ENCODE peak calls at places on chromosomes 2 and 18, in four cellular contexts. N is K562, L is HepG2, M is SK-N-SH. S is an unnamed sample.
A peak's percentile ranks its signal among the peaks of the same experiment; 100 is the strongest.

GRCh38 chr2:101012706-101013181 is 10.7 kb downstream of the RPL31 start:
- DNase-seq in N (peak; percentile 28), L (peak; percentile 50), M (peak; percentile 45), S (peak; percentile 50)

GRCh38 chr2:204691911-204692510 is 146.7 kb downstream of the PARD3B start:
- DNase-seq in N (peak; percentile 27), L (peak; percentile 75), M (peak; percentile 34), S (peak; percentile 54)

GRCh38 chr2:86518498-86518897 is 44.7 kb downstream of the CHMP3 start:
- DNase-seq in N (no peak), L (peak; percentile 39), M (peak; percentile 24), S (no peak)

GRCh38 chr2:208127090-208127489 is 2.5 kb downstream of the CRYGC start:
- DNase-seq in N (no peak), L (no peak), M (no peak), S (no peak)

GRCh38 chr2:130834091-130834922 is 2.4 kb upstream of the ARHGEF4 start:
- DNase-seq in N (no peak), L (peak; percentile 36), M (no peak), S (no peak)

GRCh38 chr2:132733119-132733518 is 63.1 kb upstream of the LYPD1 start:
- DNase-seq in N (no peak), L (no peak), M (no peak), S (no peak)

GRCh38 chr2:224982910-224983688 is 59.2 kb downstream of the DOCK10 start:
- DNase-seq in N (no peak), L (no peak), M (no peak), S (no peak)

GRCh38 chr2:42846932-42847595 is 54.7 kb upstream of the HAAO start:
- DNase-seq in N (no peak), L (no peak), M (no peak), S (no peak)

GRCh38 chr2:207565736-207566135 is 36.0 kb downstream of the CREB1 start:
- DNase-seq in N (no peak), L (no peak), M (no peak), S (no peak)

GRCh38 chr18:27428120-27428519 is 243.0 kb upstream of the CHST9 start:
- DNase-seq in N (no peak), L (no peak), M (no peak), S (no peak)

GRCh38 chr18:79527656-79528055 is 131.9 kb downstream of the NFATC1 start:
- DNase-seq in N (no peak), L (no peak), M (no peak), S (no peak)

GRCh38 chr18:9743200-9744016 is 35.3 kb downstream of the RAB31 start:
- DNase-seq in N (peak; percentile 86), L (peak; percentile 54), M (no peak), S (peak; percentile 30)

GRCh38 chr2:179237209-179237946 is 27.3 kb downstream of the SESTD1 start:
- DNase-seq in N (no peak), L (peak; percentile 22), M (no peak), S (no peak)

GRCh38 chr18:10560457-10561045 is 34.7 kb downstream of the NAPG start:
- DNase-seq in N (peak; percentile 73), L (peak; percentile 63), M (peak; percentile 74), S (peak; percentile 66)

GRCh38 chr2:74333175-74333574 is 10.0 kb downstream of the SLC4A5 start:
- DNase-seq in N (peak; percentile 51), L (peak; percentile 63), M (peak; percentile 22), S (peak; percentile 45)

GRCh38 chr2:66301073-66301766 is 133.7 kb upstream of the MEIS1 start:
- DNase-seq in N (no peak), L (no peak), M (no peak), S (peak; percentile 15)

GRCh38 chr18:44716697-44717163 is 36.0 kb downstream of the SETBP1 start:
- DNase-seq in N (no peak), L (no peak), M (no peak), S (no peak)

GRCh38 chr2:71226391-71226964 is 425 bp downstream of the PAIP2B start:
- DNase-seq in N (no peak), L (no peak), M (peak; percentile 47), S (peak; percentile 48)

GRCh38 chr2:233655043-233655442 is 16.7 kb upstream of the UGT1A9 start:
- DNase-seq in N (no peak), L (no peak), M (no peak), S (no peak)

GRCh38 chr2:235996419-235996818 is 171.8 kb downstream of the GBX2 start:
- DNase-seq in N (no peak), L (no peak), M (peak; percentile 72), S (no peak)

GRCh38 chr2:54422072-54422581 is 34.0 kb upstream of the SPTBN1 start:
- DNase-seq in N (no peak), L (no peak), M (no peak), S (no peak)

GRCh38 chr2:10404324-10405143 is 43.6 kb downstream of the ODC1 start:
- DNase-seq in N (no peak), L (no peak), M (peak; percentile 68), S (no peak)

GRCh38 chr2:240436626-240437180 is 1.2 kb downstream of the GPC1 start:
- DNase-seq in N (no peak), L (no peak), M (no peak), S (no peak)

GRCh38 chr2:55010915-55011314 is 39.3 kb downstream of the RTN4 start:
- DNase-seq in N (no peak), L (peak; percentile 28), M (no peak), S (no peak)

GRCh38 chr2:99618579-99619097 is 128.8 kb upstream of the REV1 start:
- DNase-seq in N (no peak), L (no peak), M (no peak), S (no peak)

GRCh38 chr18:65753520-65753919 is 2.7 kb downstream of the CDH7 start:
- DNase-seq in N (peak; percentile 1), L (peak; percentile 31), M (peak; percentile 69), S (peak; percentile 33)

GRCh38 chr2:220044383-220044782 is 417.0 kb downstream of the SLC4A3 start:
- DNase-seq in N (no peak), L (no peak), M (no peak), S (no peak)

GRCh38 chr2:196131384-196131861 is 40.0 kb downstream of the STK17B start:
- DNase-seq in N (peak; percentile 50), L (peak; percentile 83), M (peak; percentile 7), S (peak; percentile 62)

GRCh38 chr2:74902281-74902860 is 56.1 kb upstream of the POLE4 start:
- DNase-seq in N (no peak), L (peak; percentile 77), M (no peak), S (no peak)

GRCh38 chr2:165874445-165875039 is 79.0 kb downstream of the TTC21B start:
- DNase-seq in N (peak; percentile 36), L (peak; percentile 72), M (peak; percentile 44), S (peak; percentile 48)

GRCh38 chr2:56130463-56131070 is 53.2 kb upstream of the CCDC85A start:
- DNase-seq in N (peak; percentile 29), L (no peak), M (peak; percentile 16), S (peak; percentile 41)

GRCh38 chr18:3250237-3251107 is 2.9 kb downstream of the MYL12A start:
- DNase-seq in N (no peak), L (no peak), M (no peak), S (no peak)

GRCh38 chr2:7030810-7031209 is 113.6 kb downstream of the RNF144A start:
- DNase-seq in N (no peak), L (no peak), M (no peak), S (no peak)

GRCh38 chr2:36615214-36615613 is 17.2 kb upstream of the FEZ2 start:
- DNase-seq in N (peak; percentile 17), L (no peak), M (peak; percentile 20), S (no peak)

GRCh38 chr2:36613801-36614200 is 15.8 kb upstream of the FEZ2 start:
- DNase-seq in N (no peak), L (no peak), M (no peak), S (no peak)

GRCh38 chr2:36620321-36620720 is 22.4 kb upstream of the FEZ2 start:
- DNase-seq in N (no peak), L (no peak), M (no peak), S (no peak)

GRCh38 chr2:36616947-36617346 is 19.0 kb upstream of the FEZ2 start:
- DNase-seq in N (no peak), L (no peak), M (no peak), S (no peak)

DNA sequence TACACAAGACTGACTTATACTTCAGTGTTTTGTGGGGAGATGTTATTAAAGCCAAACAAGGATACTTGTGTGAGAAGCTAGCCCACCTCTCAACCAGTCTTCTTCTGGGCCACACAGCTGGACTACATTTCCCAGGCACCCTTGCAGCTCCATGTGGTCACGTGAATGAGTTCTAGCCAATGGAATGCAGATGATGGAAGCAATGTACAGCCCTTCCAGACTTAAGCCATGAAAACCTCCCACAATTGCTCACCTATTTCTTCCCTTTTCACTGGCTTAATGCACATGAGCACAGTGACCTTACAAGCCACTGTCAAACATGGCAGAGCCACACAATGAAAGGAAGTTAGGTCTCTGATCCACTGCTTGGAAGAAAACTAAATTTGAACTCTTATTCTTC is 20.4 kb upstream of the FEZ2 start:
- DNase-seq in N (peak; percentile 80), L (peak; percentile 83), M (peak; percentile 73), S (peak; percentile 70)
- TF ChIP-seq FOXM1 in N (no peak), L (no peak), M (no peak), S (no peak)

GRCh38 chr18:52152036-52152435 is 188.0 kb upstream of the DCC start:
- DNase-seq in N (no peak), L (no peak), M (no peak), S (no peak)

GRCh38 chr18:52150050-52150449 is 189.9 kb upstream of the DCC start:
- DNase-seq in N (no peak), L (no peak), M (no peak), S (no peak)
- TF ChIP-seq FOXM1 in N (no peak), L (no peak), M (no peak), S (no peak)

GRCh38 chr2:29066271-29066860 is 8.0 kb downstream of the PCARE start:
- DNase-seq in N (no peak), L (peak; percentile 24), M (no peak), S (no peak)
- TF ChIP-seq FOXM1 in N (no peak), L (no peak), M (no peak), S (no peak)

GRCh38 chr2:20561703-20562454 is 89.0 kb downstream of the HS1BP3 start:
- DNase-seq in N (peak; percentile 53), L (no peak), M (no peak), S (no peak)
- TF ChIP-seq FOXM1 in N (no peak), L (no peak), M (no peak), S (no peak)

GRCh38 chr2:201788371-201788770 is 7.6 kb upstream of the ALS2 start:
- DNase-seq in N (no peak), L (no peak), M (no peak), S (no peak)

GRCh38 chr2:201789395-201789794 is 8.7 kb upstream of the ALS2 start:
- DNase-seq in N (no peak), L (no peak), M (no peak), S (no peak)

GRCh38 chr2:201784547-201784946 is 3.8 kb upstream of the ALS2 start:
- DNase-seq in N (no peak), L (no peak), M (no peak), S (no peak)

GRCh38 chr2:201785135-201785534 is 4.4 kb upstream of the ALS2 start:
- DNase-seq in N (no peak), L (no peak), M (no peak), S (no peak)

GRCh38 chr2:201786471-201786870 is 5.7 kb upstream of the ALS2 start:
- DNase-seq in N (no peak), L (no peak), M (no peak), S (no peak)
- TF ChIP-seq FOXM1 in N (no peak), L (no peak), M (no peak), S (no peak)

S was measured in HEK293T.